ENCODE peak calls at places on chromosomes 7 and 10, in five cellular contexts. X is activated T-helper 1 cell treated with anti-CD3 and anti-CD28 coated beads, Interleukin-2, amount 50 U/mL, for 16 hours; G is GDM1; O is DMS153; E is substantia nigra. B is an unnamed sample.

GRCh38 chr10:130885021-130885655 is 426.4 kb downstream of the TCERG1L start:
- DNase-seq in X (no peak), O (no peak), E (no peak), G (no peak), B (no peak)

GRCh38 chr10:89029201-89029600 is 38.6 kb downstream of the FAS start:
- DNase-seq in X (no peak), O (no peak), E (no peak), G (no peak), B (no peak)

GRCh38 chr10:123958221-123958620 is 66.6 kb upstream of the CPXM2 start:
- DNase-seq in X (no peak), E (no peak), O (no peak), G (no peak), B (peak; percentile 29)

GRCh38 chr7:27161214-27161720 is 4.1 kb downstream of the HOXA9 start:
- DNase-seq in O (no peak), E (no peak), G (peak; percentile 81), X (no peak), B (peak; percentile 12)

GRCh38 chr7:79090543-79090942 is 362.9 kb downstream of the MAGI2 start:
- DNase-seq in O (no peak), X (no peak), E (no peak), G (no peak), B (no peak)

GRCh38 chr7:51275532-51275931 is 41.1 kb downstream of the COBL start:
- DNase-seq in E (peak; percentile 36), G (no peak), X (no peak), O (no peak), B (no peak)

GRCh38 chr7:91628742-91629141 is 251.8 kb downstream of the MTERF1 start:
- DNase-seq in X (no peak), O (peak; percentile 57), E (no peak), G (no peak), B (no peak)

GRCh38 chr10:69123306-69123746 is 652 bp upstream of the VPS26A start:
- DNase-seq in O (no peak), X (no peak), E (no peak), G (peak; percentile 71), B (no peak)

GRCh38 chr10:86851329-86852207 is 95.1 kb downstream of the BMPR1A start:
- DNase-seq in G (no peak), X (no peak), E (no peak), O (no peak), B (peak; percentile 33)

GRCh38 chr10:119206603-119207366 is 586 bp upstream of the GRK5 start:
- DNase-seq in O (peak; percentile 25), X (peak; percentile 28), G (peak; percentile 68), E (peak; percentile 70), B (peak; percentile 70)

GRCh38 chr7:1087952-1088920 is at the start of gene GPER1:
- DNase-seq in G (no peak), E (peak; percentile 36), O (no peak), X (no peak), B (peak; percentile 33)

GRCh38 chr7:28096713-28097112 is 83.9 kb downstream of the JAZF1 start:
- DNase-seq in X (no peak), O (no peak), E (peak; percentile 37), G (peak; percentile 18), B (peak; percentile 65)

GRCh38 chr7:14507617-14508016 is 394.9 kb downstream of the DGKB start:
- DNase-seq in X (no peak), G (no peak), O (peak; percentile 79), E (no peak), B (no peak)

GRCh38 chr10:132463333-132464255 is 66.6 kb downstream of the PWWP2B start:
- DNase-seq in X (no peak), O (no peak), E (no peak), G (no peak), B (no peak)

GRCh38 chr10:46520381-46520780 is 36.1 kb downstream of the GPRIN2 start:
- DNase-seq in O (no peak), X (peak; percentile 3), G (no peak), E (no peak), B (no peak)

GRCh38 chr10:100909506-100910260 is 3.1 kb upstream of the SLF2 start:
- DNase-seq in E (no peak), X (no peak), O (no peak), G (peak; percentile 59), B (no peak)

GRCh38 chr7:80060218-80060806 is 74.3 kb upstream of the GNAI1 start:
- DNase-seq in E (no peak), X (no peak), O (peak; percentile 41), G (peak; percentile 24), B (peak; percentile 64)

B was measured in globus pallidus.